ENCODE peak calls at places on chromosome 4, in eight cellular contexts. T is CD14-positive monocyte, R is esophagus squamous epithelium, K is fibroblast of mammary gland, D is coronary artery, U is progenitor cell of endocrine pancreas, I is cardiac muscle cell, M is AG10803. X is an unnamed sample.

GRCh38 chr4:142703694-142704309 is 142.3 kb downstream of the INPP4B start:
- DNase-seq in M (no peak), R (no peak), K (no peak), U (no peak), T (no peak), I (peak; percentile 18), D (no peak), X (no peak)

GRCh38 chr4:40713798-40714197 is 36.0 kb upstream of the NSUN7 start:
- DNase-seq in D (no peak), T (no peak), K (no peak), U (no peak), M (no peak), R (no peak), I (no peak), X (no peak)

GRCh38 chr4:40630335-40631021 is 814 bp upstream of the RBM47 start:
- DNase-seq in U (peak; percentile 44), T (peak; percentile 76), M (no peak), I (no peak), R (no peak), D (no peak), K (no peak), X (peak; percentile 38)

GRCh38 chr4:3660086-3660927 is 105.9 kb upstream of the ADRA2C start:
- DNase-seq in M (peak; percentile 12), T (no peak), I (no peak), D (no peak), U (no peak), K (no peak), R (no peak), X (peak; percentile 58)

GRCh38 chr4:176794151-176794550 is 1.4 kb upstream of the VEGFC start:
- DNase-seq in T (no peak), K (peak; percentile 97), R (no peak), U (no peak), M (peak; percentile 95), I (peak; percentile 79), D (no peak), X (no peak)

GRCh38 chr4:142121951-142122350 is 485.6 kb downstream of the IL15 start:
- DNase-seq in U (no peak), D (no peak), R (no peak), K (no peak), I (peak; percentile 31), T (no peak), M (peak; percentile 9), X (no peak)

GRCh38 chr4:82984459-82984858 is 26.2 kb downstream of the LIN54 start:
- DNase-seq in I (peak; percentile 22), T (no peak), U (no peak), M (peak; percentile 63), K (peak; percentile 78), D (no peak), R (no peak), X (no peak)

GRCh38 chr4:22090655-22091350 is 142.2 kb upstream of the KCNIP4 start:
- DNase-seq in R (no peak), K (peak; percentile 48), D (no peak), T (no peak), I (peak; percentile 9), U (no peak), M (no peak), X (no peak)

GRCh38 chr4:40562681-40563080 is 67.0 kb downstream of the RBM47 start:
- DNase-seq in R (no peak), M (no peak), D (no peak), T (no peak), I (no peak), U (no peak), K (peak; percentile 45), X (no peak)

GRCh38 chr4:3303445-3303824 is 10.6 kb downstream of the RGS12 start:
- DNase-seq in I (no peak), U (no peak), K (no peak), T (peak; percentile 44), M (no peak), D (no peak), R (no peak), X (no peak)

GRCh38 chr4:143531773-143532491 is 18.4 kb downstream of the SMARCA5 start:
- DNase-seq in T (no peak), I (peak; percentile 24), R (no peak), M (no peak), U (no peak), D (no peak), K (no peak), X (no peak)

GRCh38 chr4:58286335-58286734 is 1176.2 kb upstream of the IGFBP7 start:
- DNase-seq in M (no peak), T (no peak), D (no peak), R (no peak), I (no peak), K (no peak), U (no peak), X (no peak)

GRCh38 chr4:179272282-179272681 is 1830.0 kb upstream of the AGA start:
- DNase-seq in M (no peak), D (no peak), R (no peak), T (no peak), I (no peak), U (no peak), K (no peak), X (no peak)

GRCh38 chr4:46249106-46249505 is 125.3 kb upstream of the GABRG1 start:
- DNase-seq in D (no peak), R (no peak), I (no peak), M (no peak), U (no peak), K (no peak), T (no peak), X (no peak)

GRCh38 chr4:25863906-25864418 is 1.2 kb upstream of the SEL1L3 start:
- DNase-seq in T (no peak), K (no peak), R (no peak), I (no peak), M (no peak), D (no peak), U (no peak), X (peak; percentile 38)

GRCh38 chr4:104064650-104065577 is 345.1 kb upstream of the TACR3 start:
- DNase-seq in K (peak; percentile 34), I (peak; percentile 39), D (no peak), U (peak; percentile 25), R (no peak), T (no peak), M (no peak), X (peak; percentile 70)

GRCh38 chr4:85807247-85807915 is 332.4 kb downstream of the ARHGAP24 start:
- DNase-seq in U (no peak), R (no peak), I (peak; percentile 93), K (peak; percentile 95), T (no peak), M (peak; percentile 88), D (peak; percentile 83), X (no peak)

GRCh38 chr4:184697956-184698355 is 35.9 kb downstream of the CENPU start:
- DNase-seq in D (no peak), T (no peak), I (no peak), R (no peak), U (no peak), M (no peak), K (no peak), X (no peak)

DNA sequence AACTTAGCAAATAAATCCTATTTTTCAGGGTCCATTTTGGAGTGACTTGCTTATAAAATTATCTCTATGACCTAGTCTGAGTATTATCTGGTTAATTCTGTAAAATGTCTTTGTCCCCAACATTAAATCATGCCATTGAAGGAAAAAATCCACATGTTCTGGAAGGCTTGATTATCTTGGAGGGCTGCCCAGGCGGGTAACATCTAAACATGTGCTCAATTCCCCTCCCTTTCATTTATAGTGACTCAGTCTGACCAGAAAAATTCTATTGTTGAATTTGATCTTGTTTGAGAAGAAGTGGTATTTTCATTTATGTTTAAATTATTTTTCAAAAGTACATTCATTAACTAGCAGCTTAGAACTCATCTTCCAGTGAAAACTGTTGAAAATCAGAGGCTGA is 55.4 kb upstream of the SLC10A7 start:
- DNase-seq in K (peak; percentile 32), U (no peak), D (no peak), M (no peak), T (no peak), R (no peak), I (peak; percentile 7), X (no peak)
- TF ChIP-seq CTCF in K (no peak), U (no peak), D (no peak), M (no peak), T (no peak), R (no peak), I (no peak), X (no peak)

DNA sequence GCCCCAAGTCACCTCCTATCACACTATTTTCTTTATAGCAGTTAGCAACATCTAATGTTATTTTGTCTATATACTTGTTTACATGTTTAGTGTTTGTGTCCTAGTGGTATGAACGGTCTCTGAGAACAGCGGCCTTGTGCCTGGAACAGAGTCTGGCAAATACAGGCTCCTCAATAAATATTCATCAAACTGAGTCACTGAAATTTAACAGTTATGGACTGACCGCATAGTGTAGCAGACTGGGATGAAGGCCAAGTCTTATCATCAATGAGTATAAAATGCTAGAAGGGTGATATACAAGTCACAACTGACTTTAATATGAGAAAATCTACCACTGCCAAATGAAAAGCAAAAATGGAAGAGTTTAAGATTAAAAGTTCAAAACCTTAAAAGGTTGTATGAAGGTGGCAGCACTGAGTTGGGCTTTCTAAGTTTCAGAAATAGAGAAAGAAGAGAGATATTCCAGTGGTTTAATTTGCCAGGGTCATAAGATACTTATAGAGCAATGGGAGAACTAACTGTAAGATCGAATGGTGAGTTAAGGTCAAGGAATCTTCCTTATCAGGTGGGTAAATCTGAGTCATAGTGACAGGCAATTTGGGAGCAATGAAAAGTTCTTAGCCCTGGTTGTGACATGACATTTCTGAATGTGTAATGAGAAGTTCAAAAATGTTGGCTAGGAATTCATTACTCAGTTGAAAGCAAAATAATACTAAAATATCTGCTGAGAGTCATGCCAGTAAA is 34.9 kb downstream of the ELOVL6 start:
- DNase-seq in R (no peak), I (peak; percentile 67), U (no peak), D (no peak), M (peak; percentile 80), T (no peak), K (peak; percentile 84), X (no peak)
- TF ChIP-seq CTCF in R (no peak), I (peak; percentile 27), U (no peak), D (no peak), M (peak; percentile 19), T (no peak), K (peak; percentile 17), X (no peak)

GRCh38 chr4:154084864-154085263 is 296.0 kb upstream of the SFRP2 start:
- DNase-seq in T (no peak), I (no peak), D (no peak), U (no peak), K (peak; percentile 76), R (no peak), M (no peak), X (no peak)

GRCh38 chr4:154086247-154086646 is 297.4 kb upstream of the SFRP2 start:
- DNase-seq in I (no peak), D (no peak), U (no peak), M (no peak), K (no peak), T (no peak), R (no peak), X (no peak)

GRCh38 chr4:154081391-154081790 is 292.5 kb upstream of the SFRP2 start:
- DNase-seq in T (no peak), I (no peak), R (no peak), K (no peak), M (no peak), U (no peak), D (no peak), X (no peak)

GRCh38 chr4:154078504-154079350 is 289.8 kb upstream of the SFRP2 start:
- DNase-seq in R (no peak), M (no peak), U (no peak), I (no peak), T (no peak), K (no peak), D (no peak), X (no peak)

GRCh38 chr4:154082760-154083530 is 294.1 kb upstream of the SFRP2 start:
- DNase-seq in T (no peak), U (no peak), M (peak; percentile 6), D (no peak), R (no peak), I (no peak), K (peak; percentile 64), X (peak; percentile 85)
- TF ChIP-seq CTCF in T (no peak), U (peak; percentile 51), M (peak; percentile 40), D (no peak), R (no peak), I (no peak), K (peak; percentile 46), X (peak; percentile 71)

GRCh38 chr4:55409468-55410171 is 13.9 kb downstream of the TMEM165 start:
- DNase-seq in D (no peak), R (no peak), U (no peak), T (no peak), M (peak; percentile 51), I (peak; percentile 66), K (peak; percentile 57), X (peak; percentile 49)
- TF ChIP-seq CTCF in D (peak; percentile 24), R (no peak), U (peak; percentile 31), T (no peak), M (peak; percentile 52), I (peak; percentile 42), K (peak; percentile 23), X (no peak)

X was measured in glutamatergic neuron.